ENCODE peak calls at places on chromosomes 12 and 14, in nine cellular contexts. I is NCI-H1105; F is activated CD4-positive, alpha-beta T cell treated with anti-CD3 and anti-CD28 coated beads for 48 hours; A is mesendoderm; H is GM13977; P is cardiac muscle cell; N is NCI-H1092 treated with DMSO at 0.1 percent for 48 hours; C is activated CD4-positive, CD25-positive, alpha-beta regulatory T cell; K is stimulated activated CD8-positive, alpha-beta memory T cell treated with anti-CD3 and anti-CD28 coated beads, Interleukin-7, amount 100 ng/mL, for 1 hour. J is an unnamed sample.

GRCh38 chr12:46959484-46959883 is 119.9 kb upstream of the PCED1B start:
- DNase-seq in H (no peak), F (no peak), I (no peak), K (no peak), P (no peak), N (no peak), C (no peak), A (no peak), J (no peak)

GRCh38 chr14:69850086-69850735 is 29.0 kb upstream of the SMOC1 start:
- DNase-seq in F (no peak), P (no peak), A (peak), I (no peak), N (no peak), C (no peak), H (peak), K (no peak), J (no peak)

GRCh38 chr12:94062796-94063635 is 85.4 kb upstream of the PLXNC1 start:
- DNase-seq in F (no peak), C (no peak), K (no peak), I (no peak), N (no peak), A (no peak), P (no peak), H (no peak), J (no peak)

GRCh38 chr14:100540141-100540925 is 46.9 kb downstream of the BEGAIN start:
- DNase-seq in H (no peak), N (no peak), C (no peak), P (peak), K (no peak), I (no peak), A (peak), F (no peak), J (no peak)

GRCh38 chr12:76290963-76291859 is 57.0 kb downstream of the BBS10 start:
- DNase-seq in N (no peak), A (no peak), P (no peak), I (no peak), H (no peak), K (no peak), C (no peak), F (no peak), J (no peak)

GRCh38 chr14:61537567-61538463 is 157.5 kb upstream of the HIF1A start:
- DNase-seq in I (peak), P (no peak), F (peak), N (peak), A (peak), H (peak), K (no peak), C (no peak), J (peak)

GRCh38 chr12:88833641-88834116 is 253.4 kb upstream of the KITLG start:
- DNase-seq in I (no peak), H (no peak), K (no peak), A (no peak), P (peak), C (no peak), N (no peak), F (no peak), J (no peak)

GRCh38 chr12:67752226-67752732 is 103.7 kb downstream of the DYRK2 start:
- DNase-seq in N (no peak), C (no peak), K (no peak), A (no peak), I (no peak), P (no peak), F (no peak), H (no peak), J (no peak)

GRCh38 chr12:69657376-69658137 is 41.5 kb downstream of the BEST3 start:
- DNase-seq in H (no peak), P (no peak), A (peak), I (no peak), K (no peak), F (no peak), N (no peak), C (no peak), J (no peak)

GRCh38 chr14:49363926-49364751 is 222.0 kb downstream of the RPS29 start:
- DNase-seq in F (no peak), H (no peak), K (no peak), C (no peak), I (no peak), A (peak), N (no peak), P (peak), J (no peak)

J was measured in NCI-H2171.